ENCODE peak calls at places on chromosome 11, in seven cellular contexts. One of them, this sample, is unnamed.
A peak's percentile ranks its signal among the peaks of the same experiment; 100 is the strongest.

GRCh38 chr11:112884012-112884767 is 77.0 kb upstream of the NCAM1 start:
- DNase-seq in COR-L47: no peak
- DNase-seq in hypothalamus: no peak
- DNase-seq in posterior cingulate gyrus: no peak
- DNase-seq in activated CD4-positive, alpha-beta T cell treated with anti-CD3 and anti-CD28 coated beads for 48 hours: no peak
- DNase-seq in T follicular helper cell: no peak
- DNase-seq in frontal cortex: no peak
- DNase-seq in this sample: no peak

GRCh38 chr11:79437274-79437980 is 3.4 kb downstream of the TENM4 start:
- DNase-seq in COR-L47: peak; percentile 37
- DNase-seq in T follicular helper cell: no peak
- DNase-seq in posterior cingulate gyrus: peak; percentile 82
- DNase-seq in hypothalamus: no peak
- DNase-seq in activated CD4-positive, alpha-beta T cell treated with anti-CD3 and anti-CD28 coated beads for 48 hours: peak; percentile 2
- DNase-seq in frontal cortex: peak; percentile 61
- DNase-seq in this sample: no peak

GRCh38 chr11:6563667-6564066 is 39.7 kb downstream of the RRP8 start:
- DNase-seq in T follicular helper cell: no peak
- DNase-seq in activated CD4-positive, alpha-beta T cell treated with anti-CD3 and anti-CD28 coated beads for 48 hours: no peak
- DNase-seq in frontal cortex: no peak
- DNase-seq in COR-L47: no peak
- DNase-seq in hypothalamus: no peak
- DNase-seq in posterior cingulate gyrus: peak; percentile 91
- DNase-seq in this sample: no peak

GRCh38 chr11:84626256-84626655 is 1000.9 kb downstream of the DLG2 start:
- DNase-seq in frontal cortex: no peak
- DNase-seq in COR-L47: no peak
- DNase-seq in posterior cingulate gyrus: no peak
- DNase-seq in T follicular helper cell: no peak
- DNase-seq in activated CD4-positive, alpha-beta T cell treated with anti-CD3 and anti-CD28 coated beads for 48 hours: no peak
- DNase-seq in hypothalamus: no peak
- DNase-seq in this sample: no peak

GRCh38 chr11:64294665-64295289 is 3.7 kb downstream of the KCNK4 start:
- DNase-seq in COR-L47: no peak
- DNase-seq in frontal cortex: no peak
- DNase-seq in hypothalamus: no peak
- DNase-seq in T follicular helper cell: no peak
- DNase-seq in posterior cingulate gyrus: no peak
- DNase-seq in activated CD4-positive, alpha-beta T cell treated with anti-CD3 and anti-CD28 coated beads for 48 hours: no peak
- DNase-seq in this sample: no peak

GRCh38 chr11:69007978-69008381 is 5.1 kb downstream of the MRGPRF start:
- DNase-seq in posterior cingulate gyrus: peak; percentile 42
- DNase-seq in hypothalamus: no peak
- DNase-seq in COR-L47: no peak
- DNase-seq in frontal cortex: no peak
- DNase-seq in T follicular helper cell: no peak
- DNase-seq in activated CD4-positive, alpha-beta T cell treated with anti-CD3 and anti-CD28 coated beads for 48 hours: no peak
- DNase-seq in this sample: no peak

GRCh38 chr11:65334696-65335295 is 1.1 kb downstream of the DPF2 start:
- DNase-seq in COR-L47: no peak
- DNase-seq in T follicular helper cell: no peak
- DNase-seq in frontal cortex: no peak
- DNase-seq in hypothalamus: no peak
- DNase-seq in posterior cingulate gyrus: no peak
- DNase-seq in activated CD4-positive, alpha-beta T cell treated with anti-CD3 and anti-CD28 coated beads for 48 hours: no peak
- DNase-seq in this sample: no peak

GRCh38 chr11:4044971-4045646 is 49.5 kb upstream of the RRM1 start:
- DNase-seq in COR-L47: no peak
- DNase-seq in T follicular helper cell: no peak
- DNase-seq in activated CD4-positive, alpha-beta T cell treated with anti-CD3 and anti-CD28 coated beads for 48 hours: no peak
- DNase-seq in posterior cingulate gyrus: peak; percentile 81
- DNase-seq in frontal cortex: peak; percentile 12
- DNase-seq in hypothalamus: no peak
- DNase-seq in this sample: no peak

GRCh38 chr11:12201016-12201985 is 90.9 kb downstream of the MICAL2 start:
- DNase-seq in frontal cortex: no peak
- DNase-seq in T follicular helper cell: no peak
- DNase-seq in COR-L47: no peak
- DNase-seq in posterior cingulate gyrus: no peak
- DNase-seq in activated CD4-positive, alpha-beta T cell treated with anti-CD3 and anti-CD28 coated beads for 48 hours: no peak
- DNase-seq in hypothalamus: no peak
- DNase-seq in this sample: peak; percentile 93

GRCh38 chr11:121337078-121337477 is 44.5 kb downstream of the SC5D start:
- DNase-seq in posterior cingulate gyrus: no peak
- DNase-seq in COR-L47: no peak
- DNase-seq in T follicular helper cell: no peak
- DNase-seq in hypothalamus: no peak
- DNase-seq in activated CD4-positive, alpha-beta T cell treated with anti-CD3 and anti-CD28 coated beads for 48 hours: peak; percentile 25
- DNase-seq in frontal cortex: no peak
- DNase-seq in this sample: no peak

GRCh38 chr11:77525455-77526091 is 51.7 kb upstream of the PAK1 start:
- DNase-seq in frontal cortex: peak; percentile 32
- DNase-seq in hypothalamus: no peak
- DNase-seq in T follicular helper cell: no peak
- DNase-seq in COR-L47: no peak
- DNase-seq in posterior cingulate gyrus: no peak
- DNase-seq in activated CD4-positive, alpha-beta T cell treated with anti-CD3 and anti-CD28 coated beads for 48 hours: no peak
- DNase-seq in this sample: no peak

This sample was measured in K562.